ENCODE peak calls at places on chromosomes 6 and 20, in ten cellular contexts. F is lung, X is sigmoid colon, V is adrenal gland, T is hepatocyte, Q is WERI-Rb-1, J is H9, K is heart right ventricle, S is right lobe of liver, P is OCI-LY7. R is an unnamed sample.

GRCh38 chr20:18989736-18990474 is 176.3 kb downstream of the SCP2D1 start:
- DNase-seq in F (no peak), X (peak; percentile 92), V (no peak), T (no peak), Q (no peak), J (no peak), K (no peak), S (no peak), P (no peak), R (peak; percentile 71)

GRCh38 chr6:148831531-148831930 is 84.7 kb downstream of the UST start:
- DNase-seq in F (no peak), X (no peak), V (no peak), T (no peak), Q (no peak), J (no peak), K (no peak), S (no peak), P (no peak), R (no peak)

GRCh38 chr20:51712501-51713212 is 55.5 kb downstream of the ATP9A start:
- DNase-seq in F (no peak), X (no peak), V (peak; percentile 30), T (peak; percentile 23), Q (peak; percentile 25), J (peak; percentile 64), K (no peak), S (no peak), P (no peak), R (no peak)

GRCh38 chr20:45957021-45957941 is 14.7 kb downstream of the ZNF335 start:
- DNase-seq in F (no peak), X (peak; percentile 56), V (peak; percentile 0), T (no peak), Q (peak; percentile 6), J (peak; percentile 19), K (no peak), S (no peak), P (no peak), R (no peak)

GRCh38 chr20:40680560-40680959 is 8.5 kb downstream of the MAFB start:
- DNase-seq in F (no peak), X (no peak), V (no peak), T (no peak), Q (no peak), J (no peak), K (no peak), S (no peak), P (no peak), R (no peak)

GRCh38 chr6:20173833-20174796 is 38.2 kb downstream of the MBOAT1 start:
- DNase-seq in F (no peak), X (no peak), V (no peak), T (no peak), Q (no peak), J (no peak), K (no peak), S (no peak), P (no peak), R (no peak)

GRCh38 chr6:63263456-63263855 is 52.2 kb downstream of the FKBP1C start:
- DNase-seq in F (no peak), X (no peak), V (no peak), T (peak; percentile 10), Q (no peak), J (no peak), K (no peak), S (no peak), P (no peak), R (no peak)

GRCh38 chr6:19413323-19413722 is 423.8 kb upstream of the ID4 start:
- DNase-seq in F (no peak), X (no peak), V (peak; percentile 7), T (no peak), Q (no peak), J (no peak), K (no peak), S (no peak), P (no peak), R (no peak)

GRCh38 chr20:41169184-41169690 is 31.9 kb downstream of the PLCG1 start:
- DNase-seq in F (no peak), X (no peak), V (no peak), T (no peak), Q (no peak), J (no peak), K (no peak), S (no peak), P (no peak), R (no peak)

GRCh38 chr6:158667360-158667981 is 17.6 kb downstream of the SYTL3 start:
- DNase-seq in F (no peak), X (no peak), V (no peak), T (no peak), Q (no peak), J (no peak), K (no peak), S (no peak), P (no peak), R (no peak)

GRCh38 chr6:87742106-87742505 is 40.1 kb upstream of the AKIRIN2 start:
- DNase-seq in F (no peak), X (no peak), V (peak; percentile 49), T (no peak), Q (no peak), J (no peak), K (no peak), S (no peak), P (peak; percentile 71), R (no peak)

GRCh38 chr6:90940812-90941481 is 354.1 kb upstream of the MAP3K7 start:
- DNase-seq in F (no peak), X (no peak), V (peak; percentile 3), T (peak; percentile 65), Q (no peak), J (no peak), K (no peak), S (no peak), P (peak; percentile 83), R (no peak)

GRCh38 chr6:121436172-121436965 is 923 bp downstream of the GJA1 start:
- DNase-seq in F (no peak), X (no peak), V (no peak), T (peak; percentile 14), Q (no peak), J (no peak), K (no peak), S (no peak), P (no peak), R (no peak)

GRCh38 chr20:36569847-36570429 is 3.5 kb upstream of the TGIF2 start:
- DNase-seq in F (no peak), X (no peak), V (no peak), T (no peak), Q (no peak), J (peak; percentile 44), K (no peak), S (no peak), P (no peak), R (no peak)

GRCh38 chr6:160428069-160428430 is 79.9 kb downstream of the SLC22A3 start:
- DNase-seq in F (no peak), X (peak; percentile 70), V (peak; percentile 87), T (peak; percentile 48), Q (no peak), J (no peak), K (peak; percentile 62), S (peak; percentile 78), P (no peak), R (peak; percentile 85)

GRCh38 chr6:33726696-33727095 is 15.2 kb upstream of the UQCC2 start:
- DNase-seq in F (no peak), X (no peak), V (no peak), T (no peak), Q (no peak), J (no peak), K (no peak), S (no peak), P (no peak), R (no peak)

DNA sequence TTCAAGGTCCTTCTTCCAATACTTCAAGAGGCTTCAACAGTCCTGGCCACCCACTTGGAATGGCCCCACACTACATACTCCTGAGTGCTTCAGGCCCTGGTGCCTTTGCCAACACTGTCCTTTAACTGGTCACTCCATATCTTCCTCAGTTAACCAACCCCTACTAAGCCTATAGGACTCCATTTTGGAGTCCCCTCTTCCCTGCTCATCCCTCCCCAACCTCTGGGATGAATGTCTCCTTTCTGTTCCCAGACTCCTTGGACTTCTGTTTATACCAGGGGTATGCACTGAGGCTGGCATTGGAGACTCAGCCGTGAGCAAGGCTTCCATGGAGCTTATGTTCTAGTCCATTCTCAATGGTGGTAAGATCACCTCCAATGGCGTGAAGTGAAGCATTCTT is 33.6 kb downstream of the COX4I2 start:
- DNase-seq in F (no peak), X (no peak), V (no peak), T (no peak), Q (no peak), J (no peak), K (no peak), S (no peak), P (no peak), R (no peak)
- H3K27ac ChIP-seq in F (peak overlapping the region; percentile 90), X (peak overlapping the region; percentile 68), V (no peak overlapping the region), T (peak overlapping the region; percentile 67), Q (no peak overlapping the region), J (no peak overlapping the region), K (peak overlapping the region; percentile 86), S (peak overlapping the region; percentile 12), P (no peak overlapping the region), R (peak overlapping the region; percentile 98)

GRCh38 chr20:55038684-55039083 is 563.3 kb downstream of the DOK5 start:
- DNase-seq in F (no peak), X (no peak), V (no peak), T (no peak), Q (no peak), J (no peak), K (no peak), S (no peak), P (no peak), R (no peak)
- TF ChIP-seq CTCF in F (no peak), X (no peak), V (no peak), T (no peak), Q (no peak), J (no peak), K (no peak), S (no peak), P (no peak), R (no peak)

DNA sequence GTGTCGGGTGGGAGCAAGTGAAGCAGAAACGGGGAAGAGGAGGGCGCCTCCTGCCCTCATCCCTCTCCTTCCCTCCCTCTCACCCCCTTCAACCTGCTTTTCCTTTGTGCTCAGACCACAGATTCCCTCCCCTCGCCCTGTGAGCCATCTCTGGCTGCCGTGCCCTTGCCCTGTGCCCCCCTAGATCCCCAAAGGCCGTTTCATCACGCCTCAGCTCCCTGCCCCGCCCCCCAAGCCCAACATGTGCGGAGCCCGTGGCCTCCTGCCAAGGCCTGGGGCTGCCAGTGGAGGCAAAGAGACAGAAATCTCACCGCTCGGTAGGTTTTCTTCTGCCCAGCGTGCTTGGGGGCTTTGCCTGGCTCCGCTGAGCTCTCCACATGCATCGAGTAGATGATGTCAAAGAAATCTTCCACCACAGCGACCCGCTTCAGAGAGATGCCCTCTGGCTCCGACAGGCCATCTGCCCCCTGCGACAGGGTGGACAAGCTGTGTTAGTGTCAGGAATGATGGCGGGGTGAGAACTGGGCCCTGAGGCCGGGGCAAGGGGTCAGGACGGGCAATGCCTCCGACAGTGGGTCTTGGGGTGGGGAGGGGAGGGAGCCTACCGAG is 57.6 kb downstream of the NOL4L start:
- DNase-seq in F (no peak), X (no peak), V (no peak), T (no peak), Q (no peak), J (no peak), K (no peak), S (no peak), P (no peak), R (no peak)
- H3K27ac ChIP-seq in F (no peak overlapping the region), X (no peak overlapping the region), V (no peak overlapping the region), T (no peak overlapping the region), Q (no peak overlapping the region), J (no peak overlapping the region), K (no peak overlapping the region), S (no peak overlapping the region), P (no peak overlapping the region), R (no peak overlapping the region)

DNA sequence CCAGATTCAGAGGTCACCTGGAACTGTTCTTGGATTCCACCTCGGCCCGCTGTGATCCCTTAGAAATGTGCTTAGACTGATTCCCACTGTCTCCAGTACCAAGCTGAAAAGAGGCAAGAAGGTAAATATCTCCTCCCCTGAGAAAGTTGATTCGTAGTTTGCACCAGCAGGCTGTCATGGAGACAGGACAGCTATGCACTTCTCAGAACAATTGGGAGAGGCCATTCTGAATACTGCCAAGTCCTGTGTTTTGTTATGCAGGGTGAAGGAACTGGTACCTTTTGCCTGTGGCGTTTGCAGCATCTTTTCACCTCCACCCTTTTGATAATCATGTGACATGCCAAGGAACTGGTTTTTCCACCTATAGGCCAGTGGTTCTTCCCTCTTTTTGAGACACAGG is 58.2 kb upstream of the RNGTT start:
- DNase-seq in F (no peak), X (no peak), V (no peak), T (peak; percentile 21), Q (no peak), J (peak; percentile 83), K (no peak), S (no peak), P (no peak), R (no peak)
- TF ChIP-seq CTCF in F (no peak), X (no peak), V (no peak), T (no peak), Q (no peak), J (no peak), K (no peak), S (no peak), P (no peak), R (no peak)

R was measured in coronary artery.